ENCODE peak calls at places on chromosome 13, in seven cellular contexts. I is GM12864, X is fibroblast of the aortic adventitia, P is Calu3, B is astrocyte of the cerebellum, D is PC-3, N is uterus. Q is an unnamed sample.

GRCh38 chr13:98203641-98204326 is 26.7 kb upstream of the RNF113B start:
- DNase-seq in I (no peak), X (peak), P (no peak), B (no peak), D (no peak), N (no peak), Q (no peak)

GRCh38 chr13:95833713-95834112 is 156.8 kb downstream of the DNAJC3 start:
- DNase-seq in I (no peak), X (peak), P (no peak), B (no peak), D (peak), N (no peak), Q (no peak)

GRCh38 chr13:92842145-92842544 is 384.5 kb upstream of the GPC6 start:
- DNase-seq in I (no peak), X (peak), P (no peak), B (peak), D (peak), N (no peak), Q (no peak)

GRCh38 chr13:45411226-45411625 is 6.9 kb downstream of the SLC25A30 start:
- DNase-seq in I (no peak), X (no peak), P (no peak), B (no peak), D (no peak), N (no peak), Q (no peak)

GRCh38 chr13:24997367-24997967 is 98.5 kb upstream of the PABPC3 start:
- DNase-seq in I (no peak), X (peak), P (peak), B (peak), D (peak), N (no peak), Q (no peak)

GRCh38 chr13:20336761-20337160 is 104.6 kb upstream of the GJB6 start:
- DNase-seq in I (no peak), X (no peak), P (no peak), B (no peak), D (no peak), N (no peak), Q (no peak)

GRCh38 chr13:43273362-43273761 is 250.0 kb downstream of the DNAJC15 start:
- DNase-seq in I (no peak), X (peak), P (no peak), B (no peak), D (peak), N (no peak), Q (no peak)

GRCh38 chr13:49098771-49099512 is 121.2 kb upstream of the MLNR start:
- DNase-seq in I (no peak), X (peak), P (peak), B (no peak), D (no peak), N (no peak), Q (no peak)

GRCh38 chr13:70090036-70090723 is 17.4 kb upstream of the ATXN8OS start:
- DNase-seq in I (no peak), X (no peak), P (no peak), B (no peak), D (no peak), N (no peak), Q (no peak)

GRCh38 chr13:33509642-33510229 is 224.2 kb upstream of the STARD13 start:
- DNase-seq in I (no peak), X (peak), P (peak), B (no peak), D (peak), N (peak), Q (peak)

GRCh38 chr13:84136582-84136981 is 254.3 kb upstream of the SLITRK1 start:
- DNase-seq in I (no peak), X (no peak), P (no peak), B (no peak), D (no peak), N (no peak), Q (no peak)

GRCh38 chr13:50400930-50401553 is 385.8 kb downstream of the KCNRG start:
- DNase-seq in I (no peak), X (peak), P (no peak), B (no peak), D (no peak), N (no peak), Q (no peak)

GRCh38 chr13:80151016-80151415 is 189.9 kb downstream of the SPRY2 start:
- DNase-seq in I (no peak), X (no peak), P (no peak), B (no peak), D (no peak), N (no peak), Q (no peak)

GRCh38 chr13:38399540-38399939 is 49.9 kb downstream of the UFM1 start:
- DNase-seq in I (no peak), X (no peak), P (no peak), B (no peak), D (no peak), N (no peak), Q (no peak)

GRCh38 chr13:48403929-48404328 is 9.0 kb downstream of the LPAR6 start:
- DNase-seq in I (no peak), X (no peak), P (no peak), B (no peak), D (no peak), N (no peak), Q (no peak)

GRCh38 chr13:95235199-95235726 is 66.0 kb downstream of the ABCC4 start:
- DNase-seq in I (no peak), X (no peak), P (no peak), B (no peak), D (no peak), N (no peak), Q (no peak)

GRCh38 chr13:52848455-52849190 is at the start of gene PCDH8:
- DNase-seq in I (no peak), X (no peak), P (peak), B (no peak), D (no peak), N (no peak), Q (no peak)

GRCh38 chr13:27783111-27783510 is 9.2 kb upstream of the GSX1 start:
- DNase-seq in I (no peak), X (peak), P (no peak), B (no peak), D (peak), N (no peak), Q (no peak)

GRCh38 chr13:75656590-75656989 is 20.5 kb downstream of the LMO7 start:
- DNase-seq in I (no peak), X (peak), P (no peak), B (no peak), D (no peak), N (no peak), Q (no peak)

GRCh38 chr13:92833071-92833470 is 393.5 kb upstream of the GPC6 start:
- DNase-seq in I (no peak), X (peak), P (no peak), B (no peak), D (peak), N (no peak), Q (no peak)

GRCh38 chr13:103291693-103292572 is 225.7 kb upstream of the SLC10A2 start:
- DNase-seq in I (no peak), X (no peak), P (no peak), B (no peak), D (no peak), N (no peak), Q (no peak)

GRCh38 chr13:23146811-23147245 is 34.0 kb upstream of the SGCG start:
- DNase-seq in I (no peak), X (no peak), P (no peak), B (no peak), D (no peak), N (no peak), Q (no peak)

GRCh38 chr13:44136693-44137268 is 236.8 kb upstream of the SERP2 start:
- DNase-seq in I (no peak), X (no peak), P (no peak), B (no peak), D (peak), N (no peak), Q (no peak)

GRCh38 chr13:51260154-51260553 is 38.0 kb downstream of the FAM124A start:
- DNase-seq in I (no peak), X (no peak), P (no peak), B (no peak), D (no peak), N (no peak), Q (no peak)

GRCh38 chr13:98033277-98034247 is 80.1 kb downstream of the IPO5 start:
- DNase-seq in I (no peak), X (peak), P (peak), B (peak), D (peak), N (peak), Q (no peak)

GRCh38 chr13:99281811-99282263 is 23.7 kb upstream of the GPR18 start:
- DNase-seq in I (peak), X (no peak), P (no peak), B (no peak), D (no peak), N (peak), Q (no peak)

GRCh38 chr13:113192902-113193301 is 15.6 kb downstream of the PCID2 start:
- DNase-seq in I (no peak), X (peak), P (no peak), B (no peak), D (peak), N (no peak), Q (no peak)

GRCh38 chr13:97280478-97280877 is 58.3 kb downstream of the MBNL2 start:
- DNase-seq in I (no peak), X (no peak), P (no peak), B (no peak), D (no peak), N (no peak), Q (no peak)

GRCh38 chr13:87324558-87324957 is 346.6 kb upstream of the SLITRK5 start:
- DNase-seq in I (no peak), X (no peak), P (no peak), B (no peak), D (no peak), N (no peak), Q (no peak)
- TF ChIP-seq CTCF in I (no peak), X (no peak), P (no peak), B (no peak), D (no peak), N (no peak), Q (no peak)

DNA sequence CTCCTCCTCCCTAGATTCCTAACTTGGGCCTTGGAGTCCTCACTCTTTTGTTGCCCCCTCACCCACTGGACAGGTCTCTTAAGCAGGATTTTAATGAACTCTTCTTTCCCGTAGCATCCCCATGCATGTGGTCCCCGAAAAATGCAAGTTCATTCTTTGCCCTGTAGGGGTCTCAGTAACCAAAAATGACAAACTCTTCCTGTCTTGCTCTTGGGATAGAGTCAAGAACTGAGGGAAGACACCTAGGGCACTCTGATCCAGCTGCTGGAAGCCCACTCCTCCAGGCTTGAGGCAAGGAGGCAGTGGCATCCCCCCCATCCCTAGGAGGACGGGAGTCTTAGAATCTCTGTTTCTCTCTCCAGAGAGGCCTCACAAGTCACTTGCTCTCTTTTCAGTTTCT is 987.0 kb downstream of the DIAPH3 start:
- DNase-seq in I (no peak), X (no peak), P (no peak), B (no peak), D (peak), N (no peak), Q (no peak)
- TF ChIP-seq CTCF in I (peak), X (no peak), P (no peak), B (no peak), D (peak), N (no peak), Q (no peak)

DNA sequence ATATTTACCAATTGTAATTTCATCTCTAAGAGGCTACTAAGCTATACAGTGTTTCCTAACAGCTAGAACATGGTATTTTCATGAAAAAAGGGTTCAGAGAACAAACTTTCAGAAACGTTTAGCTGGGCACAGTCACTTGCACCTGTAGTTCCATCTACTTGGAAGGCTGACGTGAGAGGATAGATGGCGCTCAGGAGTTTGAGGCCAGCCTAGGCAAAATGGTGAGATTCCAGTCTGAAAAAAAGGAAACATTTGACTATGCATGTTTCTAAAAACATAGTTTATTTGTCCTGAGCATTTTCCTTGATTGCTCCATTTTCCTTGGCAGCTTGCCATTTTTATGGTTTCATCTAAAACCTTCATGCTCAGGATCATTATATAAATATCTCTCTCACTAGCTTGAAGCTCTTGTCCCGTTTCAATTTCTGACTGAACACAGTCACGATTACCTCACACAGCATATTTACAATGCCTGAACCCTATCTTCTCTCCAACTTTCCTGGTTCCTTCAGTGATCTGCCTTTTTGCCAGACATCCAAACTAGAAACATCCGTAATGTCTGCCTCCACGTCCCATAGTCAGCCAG is 200.8 kb downstream of the RGCC start:
- DNase-seq in I (no peak), X (peak), P (no peak), B (peak), D (no peak), N (no peak), Q (no peak)
- TF ChIP-seq CTCF in I (no peak), X (no peak), P (no peak), B (no peak), D (peak), N (no peak), Q (no peak)

DNA sequence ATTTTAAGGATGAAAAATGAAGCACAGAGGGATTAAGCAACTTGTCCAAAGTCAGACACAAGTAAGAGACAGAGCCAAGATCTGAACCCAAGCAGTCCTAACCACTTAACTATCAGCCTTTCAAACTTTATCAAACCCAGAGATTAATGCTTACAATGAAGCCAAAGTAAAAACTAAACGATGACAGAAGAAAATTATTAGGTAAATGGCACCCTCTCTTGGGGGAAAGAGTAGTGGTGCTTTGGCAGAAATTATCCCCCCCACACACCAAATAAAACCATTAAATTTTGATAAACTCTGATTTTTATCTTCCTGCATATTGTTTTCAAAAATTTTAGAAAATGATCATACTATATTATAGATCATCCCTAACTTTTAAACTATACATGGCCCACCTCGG is 329.2 kb downstream of the SLC7A1 start:
- DNase-seq in I (no peak), X (no peak), P (no peak), B (no peak), D (no peak), N (no peak), Q (no peak)
- TF ChIP-seq CTCF in I (no peak), X (no peak), P (no peak), B (no peak), D (no peak), N (no peak), Q (no peak)

DNA sequence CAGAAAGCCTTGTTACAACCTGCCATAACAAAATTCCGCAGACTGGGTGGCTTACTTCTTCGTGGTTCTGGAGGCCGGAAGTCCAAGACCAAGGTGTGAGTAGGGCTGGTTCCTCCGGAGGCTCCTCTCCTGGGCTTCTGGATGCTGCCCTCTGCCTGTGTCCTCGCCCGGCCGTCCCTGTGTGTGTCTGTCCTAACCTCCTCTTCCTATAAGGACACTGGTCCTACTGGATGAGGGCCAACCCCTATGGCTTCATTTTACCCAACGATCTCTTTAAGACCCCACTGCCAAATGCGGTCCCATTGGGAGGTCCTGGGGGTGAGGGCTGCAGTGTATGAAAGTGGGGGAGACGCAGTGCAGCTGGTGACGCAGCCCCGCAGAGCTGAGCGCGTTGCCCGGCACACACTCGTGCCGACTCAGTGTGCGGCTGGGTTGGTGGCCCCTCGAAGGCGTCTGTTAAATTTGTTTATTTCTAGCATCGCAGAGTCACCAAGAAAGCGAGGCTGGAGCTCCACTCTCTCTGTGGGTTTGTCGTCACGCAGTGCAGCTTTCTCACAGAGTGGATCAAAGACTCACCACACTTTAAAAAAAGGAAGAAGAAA is 116.7 kb downstream of the SOX1 start:
- DNase-seq in I (no peak), X (no peak), P (no peak), B (no peak), D (no peak), N (no peak), Q (peak)
- TF ChIP-seq CTCF in I (no peak), X (no peak), P (no peak), B (no peak), D (no peak), N (no peak), Q (no peak)

GRCh38 chr13:57137631-57138030 is 3.1 kb upstream of the PRR20A start:
- DNase-seq in I (no peak), X (no peak), P (no peak), B (no peak), D (no peak), N (no peak), Q (no peak)
- TF ChIP-seq CTCF in I (no peak), X (no peak), P (no peak), B (no peak), D (no peak), N (no peak), Q (no peak)

GRCh38 chr13:110639935-110640334 is 24.6 kb downstream of the NAXD start:
- DNase-seq in I (no peak), X (no peak), P (no peak), B (no peak), D (no peak), N (no peak), Q (no peak)
- TF ChIP-seq CTCF in I (no peak), X (no peak), P (no peak), B (no peak), D (no peak), N (no peak), Q (no peak)

Q was measured in coronary artery.